ENCODE peak calls at places on chromosomes 2 and 18, in nine cellular contexts. F is GM10248, W is A673, E is breast epithelium, B is AG10803, C is GM12864, H is endothelial cell, Y is transverse colon, P is WTC11. M is an unnamed sample.

GRCh38 chr18:79400591-79401381 is 5.1 kb downstream of the NFATC1 start:
- DNase-seq in F (peak; percentile 82), W (no peak), E (no peak), B (peak; percentile 19), C (no peak), H (no peak), Y (no peak), P (no peak), M (no peak)

GRCh38 chr2:240620149-240620731 is 5.0 kb upstream of the GPR35 start:
- DNase-seq in F (no peak), W (no peak), E (no peak), B (no peak), C (no peak), H (no peak), Y (no peak), P (peak; percentile 7), M (no peak)

GRCh38 chr2:64267699-64268098 is 123.5 kb upstream of the PELI1 start:
- DNase-seq in F (no peak), W (no peak), E (peak; percentile 54), B (peak; percentile 64), C (no peak), H (no peak), Y (no peak), P (no peak), M (no peak)

GRCh38 chr18:28158083-28158581 is 18.8 kb downstream of the CDH2 start:
- DNase-seq in F (no peak), W (no peak), E (no peak), B (peak; percentile 47), C (no peak), H (no peak), Y (no peak), P (no peak), M (no peak)

GRCh38 chr18:75247041-75247551 is 36.5 kb downstream of the TSHZ1 start:
- DNase-seq in F (peak; percentile 45), W (no peak), E (no peak), B (peak; percentile 81), C (no peak), H (no peak), Y (no peak), P (no peak), M (no peak)

GRCh38 chr2:72625359-72625758 is 200.5 kb downstream of the EXOC6B start:
- DNase-seq in F (no peak), W (no peak), E (no peak), B (peak; percentile 40), C (no peak), H (no peak), Y (no peak), P (no peak), M (no peak)

GRCh38 chr2:129812071-129812470 is 167.4 kb upstream of the RAB6C start:
- DNase-seq in F (no peak), W (peak; percentile 41), E (no peak), B (no peak), C (peak; percentile 10), H (no peak), Y (peak; percentile 85), P (no peak), M (peak; percentile 9)

GRCh38 chr2:200968735-200969134 is 5.3 kb upstream of the ORC2 start:
- DNase-seq in F (no peak), W (no peak), E (no peak), B (no peak), C (no peak), H (no peak), Y (no peak), P (no peak), M (no peak)

GRCh38 chr2:86020984-86021383 is 84.7 kb downstream of the POLR1A start:
- DNase-seq in F (no peak), W (no peak), E (no peak), B (peak; percentile 53), C (no peak), H (no peak), Y (no peak), P (no peak), M (no peak)

GRCh38 chr2:142504754-142505153 is 372.7 kb upstream of the KYNU start:
- DNase-seq in F (no peak), W (no peak), E (no peak), B (no peak), C (no peak), H (no peak), Y (no peak), P (no peak), M (no peak)

GRCh38 chr2:21032338-21033236 is 11.3 kb downstream of the APOB start:
- DNase-seq in F (no peak), W (no peak), E (no peak), B (no peak), C (no peak), H (no peak), Y (no peak), P (no peak), M (no peak)

GRCh38 chr2:75284345-75284744 is 85.0 kb upstream of the TACR1 start:
- DNase-seq in F (peak; percentile 36), W (no peak), E (no peak), B (no peak), C (no peak), H (no peak), Y (no peak), P (no peak), M (no peak)

GRCh38 chr2:54728669-54729120 is 5.2 kb downstream of the EML6 start:
- DNase-seq in F (no peak), W (no peak), E (no peak), B (peak; percentile 85), C (no peak), H (no peak), Y (no peak), P (no peak), M (peak; percentile 34)

GRCh38 chr2:102488063-102488462 is 15.0 kb downstream of the SLC9A4 start:
- DNase-seq in F (no peak), W (no peak), E (peak; percentile 47), B (peak; percentile 73), C (no peak), H (no peak), Y (peak; percentile 62), P (no peak), M (peak; percentile 70)

GRCh38 chr18:29313312-29313711 is 1136.4 kb upstream of the CDH2 start:
- DNase-seq in F (no peak), W (no peak), E (no peak), B (no peak), C (no peak), H (no peak), Y (no peak), P (no peak), M (no peak)

DNA sequence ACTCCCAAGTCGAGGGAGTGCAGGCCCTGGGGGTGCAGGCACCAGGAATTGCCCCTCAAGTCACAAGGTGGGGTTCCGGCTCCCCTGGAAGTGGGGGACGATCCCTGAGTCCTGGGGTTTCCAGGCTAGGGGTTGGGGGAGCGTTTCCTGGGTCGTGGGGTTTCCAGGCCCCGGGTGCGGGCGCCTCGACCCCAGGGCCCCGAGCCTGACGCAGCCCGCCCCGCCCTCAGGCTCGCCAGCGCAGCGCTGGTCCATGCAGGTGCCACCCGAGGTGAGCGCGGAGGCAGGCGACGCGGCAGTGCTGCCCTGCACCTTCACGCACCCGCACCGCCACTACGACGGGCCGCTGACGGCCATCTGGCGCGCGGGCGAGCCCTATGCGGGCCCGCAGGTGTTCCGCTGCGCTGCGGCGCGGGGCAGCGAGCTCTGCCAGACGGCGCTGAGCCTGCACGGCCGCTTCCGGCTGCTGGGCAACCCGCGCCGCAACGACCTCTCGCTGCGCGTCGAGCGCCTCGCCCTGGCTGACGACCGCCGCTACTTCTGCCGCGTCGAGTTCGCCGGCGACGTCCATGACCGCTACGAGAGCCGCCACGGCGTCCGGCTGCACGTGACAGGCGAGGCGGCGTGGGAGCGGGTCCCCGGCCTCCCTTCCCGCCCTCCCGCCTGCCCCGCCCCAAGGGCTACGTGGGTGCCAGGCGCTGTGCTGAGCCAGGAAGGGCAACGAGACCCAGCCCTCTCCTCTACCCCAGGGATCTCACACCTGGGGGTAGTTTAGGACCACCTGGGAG is 12.0 kb downstream of the SIGLEC15 start:
- DNase-seq in F (no peak), W (peak; percentile 53), E (no peak), B (peak; percentile 49), C (no peak), H (peak; percentile 72), Y (peak; percentile 38), P (peak; percentile 80), M (peak; percentile 80)
- TF ChIP-seq CTCF in F (peak; percentile 33), W (peak; percentile 23), E (no peak), B (no peak), C (peak; percentile 2), H (no peak), Y (no peak), P (no peak), M (peak; percentile 38)

DNA sequence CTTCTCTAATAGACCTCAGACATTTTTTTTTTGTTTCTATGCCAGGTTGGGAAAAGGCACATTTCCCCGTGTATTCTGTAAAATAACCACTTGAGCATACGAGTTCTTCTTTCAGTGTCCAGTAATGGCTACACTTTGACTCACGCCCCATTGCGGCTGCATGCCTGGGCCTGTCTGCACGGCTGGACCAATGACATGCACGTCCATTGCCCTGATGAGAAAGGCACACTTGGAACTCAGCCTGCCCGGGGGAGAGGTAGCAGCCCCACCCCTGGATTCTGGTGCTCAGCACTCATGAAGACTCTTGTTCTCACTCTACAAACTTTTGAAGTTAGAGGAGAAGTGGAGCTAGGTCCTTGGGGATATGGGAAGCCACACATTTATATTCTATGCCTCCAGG is 5.8 kb downstream of the PCARE start:
- DNase-seq in F (no peak), W (no peak), E (no peak), B (no peak), C (no peak), H (no peak), Y (no peak), P (no peak), M (no peak)
- TF ChIP-seq CTCF in F (no peak), W (no peak), E (no peak), B (no peak), C (no peak), H (no peak), Y (no peak), P (no peak), M (no peak)

GRCh38 chr2:127423880-127424279 is 5.7 kb downstream of the PROC start:
- DNase-seq in F (no peak), W (peak; percentile 39), E (peak; percentile 11), B (no peak), C (no peak), H (no peak), Y (no peak), P (no peak), M (no peak)
- TF ChIP-seq CTCF in F (no peak), W (peak; percentile 21), E (no peak), B (no peak), C (no peak), H (peak; percentile 23), Y (no peak), P (no peak), M (no peak)

DNA sequence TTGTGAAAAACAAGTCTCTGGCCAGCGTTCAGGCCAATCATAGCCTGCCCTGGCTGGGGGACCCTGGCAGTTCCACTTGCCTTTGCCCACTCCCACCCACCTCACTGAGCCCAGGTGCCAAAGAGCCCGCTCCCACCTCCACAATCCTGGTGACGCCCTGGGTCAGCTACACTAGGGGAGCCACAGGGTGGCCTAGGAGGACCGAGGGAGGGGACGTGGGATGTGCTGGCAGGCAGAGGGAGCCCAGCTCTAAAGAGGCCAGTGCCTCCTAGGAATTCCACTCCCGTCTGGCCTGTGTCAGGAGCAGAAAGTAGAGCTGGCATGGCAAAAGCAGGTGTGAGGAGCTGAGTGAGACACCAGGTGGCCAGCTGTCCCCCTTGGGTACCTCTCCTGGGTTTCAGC is 49.3 kb downstream of the TNS1 start:
- DNase-seq in F (no peak), W (no peak), E (peak; percentile 49), B (no peak), C (no peak), H (no peak), Y (no peak), P (no peak), M (no peak)
- TF ChIP-seq CTCF in F (no peak), W (no peak), E (no peak), B (no peak), C (no peak), H (no peak), Y (no peak), P (no peak), M (no peak)

GRCh38 chr2:127174176-127174575 is 45.9 kb downstream of the CYP27C1 start:
- DNase-seq in F (peak; percentile 42), W (no peak), E (no peak), B (no peak), C (no peak), H (peak; percentile 45), Y (peak; percentile 24), P (peak; percentile 43), M (peak; percentile 40)
- TF ChIP-seq CTCF in F (no peak), W (peak; percentile 31), E (no peak), B (peak; percentile 41), C (peak; percentile 26), H (peak; percentile 42), Y (no peak), P (no peak), M (peak; percentile 45)

M was measured in Calu3.